ENCODE peak calls at places on chromosomes 5 and 9, in seven cellular contexts. One of them, this sample, is unnamed.

GRCh38 chr5:43268188-43268820 is 44.9 kb downstream of the HMGCS1 start:
- DNase-seq in tibial artery: no peak
- DNase-seq in NB4: no peak
- DNase-seq in body of pancreas: no peak
- DNase-seq in progenitor cell of endocrine pancreas: no peak
- DNase-seq in CD14-positive monocyte: no peak
- DNase-seq in endothelial cell: no peak
- DNase-seq in this sample: peak; percentile 88

GRCh38 chr5:60014331-60014730 is 120.8 kb upstream of the PDE4D start:
- DNase-seq in progenitor cell of endocrine pancreas: no peak
- DNase-seq in tibial artery: no peak
- DNase-seq in body of pancreas: no peak
- DNase-seq in CD14-positive monocyte: no peak
- DNase-seq in endothelial cell: no peak
- DNase-seq in NB4: no peak
- DNase-seq in this sample: no peak

GRCh38 chr5:88203977-88204735 is 64.5 kb downstream of the TMEM161B start:
- DNase-seq in CD14-positive monocyte: no peak
- DNase-seq in endothelial cell: no peak
- DNase-seq in tibial artery: no peak
- DNase-seq in body of pancreas: no peak
- DNase-seq in progenitor cell of endocrine pancreas: no peak
- DNase-seq in NB4: no peak
- DNase-seq in this sample: no peak

GRCh38 chr9:749712-750111 is 91.8 kb upstream of the DMRT1 start:
- DNase-seq in tibial artery: no peak
- DNase-seq in body of pancreas: no peak
- DNase-seq in NB4: peak; percentile 99
- DNase-seq in progenitor cell of endocrine pancreas: no peak
- DNase-seq in CD14-positive monocyte: no peak
- DNase-seq in endothelial cell: no peak
- DNase-seq in this sample: peak; percentile 37

GRCh38 chr5:95417971-95418370 is 26.8 kb downstream of the FAM81B start:
- DNase-seq in progenitor cell of endocrine pancreas: no peak
- DNase-seq in NB4: peak; percentile 1
- DNase-seq in CD14-positive monocyte: no peak
- DNase-seq in endothelial cell: no peak
- DNase-seq in body of pancreas: no peak
- DNase-seq in tibial artery: no peak
- DNase-seq in this sample: no peak

GRCh38 chr9:107541523-107541922 is 52.0 kb upstream of the KLF4 start:
- DNase-seq in NB4: no peak
- DNase-seq in body of pancreas: no peak
- DNase-seq in CD14-positive monocyte: no peak
- DNase-seq in progenitor cell of endocrine pancreas: no peak
- DNase-seq in tibial artery: no peak
- DNase-seq in endothelial cell: no peak
- DNase-seq in this sample: peak; percentile 78

GRCh38 chr5:66230551-66230950 is 86.5 kb downstream of the SREK1 start:
- DNase-seq in progenitor cell of endocrine pancreas: no peak
- DNase-seq in NB4: peak; percentile 29
- DNase-seq in endothelial cell: peak; percentile 24
- DNase-seq in body of pancreas: no peak
- DNase-seq in tibial artery: no peak
- DNase-seq in CD14-positive monocyte: no peak
- DNase-seq in this sample: no peak

GRCh38 chr5:136005371-136005770 is 23.4 kb upstream of the TGFBI start:
- DNase-seq in CD14-positive monocyte: no peak
- DNase-seq in body of pancreas: no peak
- DNase-seq in NB4: no peak
- DNase-seq in endothelial cell: no peak
- DNase-seq in tibial artery: no peak
- DNase-seq in progenitor cell of endocrine pancreas: no peak
- DNase-seq in this sample: no peak

GRCh38 chr5:588406-588995 is 23.6 kb upstream of the CEP72 start:
- DNase-seq in NB4: no peak
- DNase-seq in progenitor cell of endocrine pancreas: no peak
- DNase-seq in endothelial cell: no peak
- DNase-seq in tibial artery: peak; percentile 1
- DNase-seq in CD14-positive monocyte: no peak
- DNase-seq in body of pancreas: no peak
- DNase-seq in this sample: no peak

GRCh38 chr5:160262151-160262550 is 32.8 kb downstream of the FABP6 start:
- DNase-seq in body of pancreas: no peak
- DNase-seq in endothelial cell: no peak
- DNase-seq in progenitor cell of endocrine pancreas: no peak
- DNase-seq in tibial artery: no peak
- DNase-seq in NB4: peak; percentile 35
- DNase-seq in CD14-positive monocyte: no peak
- DNase-seq in this sample: no peak

GRCh38 chr5:1759378-1759970 is 40.2 kb downstream of the MRPL36 start:
- DNase-seq in tibial artery: no peak
- DNase-seq in progenitor cell of endocrine pancreas: no peak
- DNase-seq in endothelial cell: no peak
- DNase-seq in NB4: no peak
- DNase-seq in body of pancreas: no peak
- DNase-seq in CD14-positive monocyte: peak; percentile 17
- DNase-seq in this sample: no peak

DNA sequence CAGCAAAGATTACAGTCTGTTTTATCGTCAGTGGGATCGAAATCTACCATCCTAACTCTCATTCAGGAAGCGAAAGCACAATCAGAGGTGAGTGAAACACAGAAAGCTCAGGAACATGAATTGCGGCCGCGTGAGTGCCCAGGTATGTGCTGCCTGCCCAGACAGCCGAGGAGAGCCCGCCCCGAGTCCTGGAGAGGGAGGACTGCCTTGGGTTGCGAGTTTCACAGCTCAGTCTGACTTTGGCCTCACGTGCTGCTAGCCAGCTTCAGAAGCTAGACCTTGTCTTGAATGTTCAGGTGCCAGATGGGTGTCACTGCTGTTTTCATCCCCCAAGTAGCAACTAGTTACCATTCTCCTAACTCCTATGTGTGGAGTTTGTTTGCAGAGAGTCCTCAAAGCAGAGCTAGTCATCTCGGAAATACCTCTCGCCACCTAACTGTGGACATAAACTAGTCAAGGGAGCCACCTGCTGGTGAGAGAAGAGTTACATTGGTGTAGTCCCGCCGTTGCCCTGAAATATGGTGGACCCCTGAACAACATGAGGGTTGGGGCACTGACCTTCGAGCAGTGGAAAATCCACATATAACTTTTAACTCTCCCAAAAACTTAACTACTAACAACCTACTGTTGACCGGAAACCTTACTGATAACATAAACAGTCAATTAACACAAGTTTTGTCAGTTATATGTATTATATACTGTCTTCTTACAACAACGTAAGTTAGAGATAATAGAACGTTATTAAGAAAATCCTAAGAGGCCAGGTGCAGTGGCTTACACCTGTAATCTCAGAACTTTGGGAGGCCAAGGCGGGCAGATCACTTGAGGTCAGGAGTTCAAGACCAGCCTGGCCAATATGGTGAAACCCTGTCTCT is 80.9 kb downstream of the GOLPH3 start:
- DNase-seq in tibial artery: peak; percentile 64
- DNase-seq in NB4: peak; percentile 80
- DNase-seq in endothelial cell: peak; percentile 72
- DNase-seq in body of pancreas: peak; percentile 66
- DNase-seq in progenitor cell of endocrine pancreas: peak; percentile 52
- DNase-seq in CD14-positive monocyte: no peak
- DNase-seq in this sample: peak; percentile 82
- TF ChIP-seq CTCF in tibial artery: peak; percentile 60
- TF ChIP-seq CTCF in NB4: peak; percentile 75
- TF ChIP-seq CTCF in endothelial cell: peak; percentile 56
- TF ChIP-seq CTCF in body of pancreas: peak; percentile 80
- TF ChIP-seq CTCF in progenitor cell of endocrine pancreas: peak; percentile 78
- TF ChIP-seq CTCF in CD14-positive monocyte: peak; percentile 81
- TF ChIP-seq CTCF in this sample: peak; percentile 73

GRCh38 chr5:141150993-141151325 is 1.1 kb downstream of the PCDHB6 start:
- DNase-seq in endothelial cell: no peak
- DNase-seq in progenitor cell of endocrine pancreas: no peak
- DNase-seq in tibial artery: no peak
- DNase-seq in NB4: no peak
- DNase-seq in body of pancreas: no peak
- DNase-seq in CD14-positive monocyte: no peak
- DNase-seq in this sample: no peak

GRCh38 chr5:141150215-141150992 is 547 bp downstream of the PCDHB6 start:
- DNase-seq in tibial artery: no peak
- DNase-seq in CD14-positive monocyte: no peak
- DNase-seq in body of pancreas: no peak
- DNase-seq in NB4: no peak
- DNase-seq in progenitor cell of endocrine pancreas: no peak
- DNase-seq in endothelial cell: no peak
- DNase-seq in this sample: no peak

GRCh38 chr5:141149812-141150211 is at the start of gene PCDHB6:
- DNase-seq in endothelial cell: no peak
- DNase-seq in body of pancreas: no peak
- DNase-seq in NB4: peak; percentile 26
- DNase-seq in progenitor cell of endocrine pancreas: no peak
- DNase-seq in CD14-positive monocyte: no peak
- DNase-seq in tibial artery: no peak
- DNase-seq in this sample: no peak

DNA sequence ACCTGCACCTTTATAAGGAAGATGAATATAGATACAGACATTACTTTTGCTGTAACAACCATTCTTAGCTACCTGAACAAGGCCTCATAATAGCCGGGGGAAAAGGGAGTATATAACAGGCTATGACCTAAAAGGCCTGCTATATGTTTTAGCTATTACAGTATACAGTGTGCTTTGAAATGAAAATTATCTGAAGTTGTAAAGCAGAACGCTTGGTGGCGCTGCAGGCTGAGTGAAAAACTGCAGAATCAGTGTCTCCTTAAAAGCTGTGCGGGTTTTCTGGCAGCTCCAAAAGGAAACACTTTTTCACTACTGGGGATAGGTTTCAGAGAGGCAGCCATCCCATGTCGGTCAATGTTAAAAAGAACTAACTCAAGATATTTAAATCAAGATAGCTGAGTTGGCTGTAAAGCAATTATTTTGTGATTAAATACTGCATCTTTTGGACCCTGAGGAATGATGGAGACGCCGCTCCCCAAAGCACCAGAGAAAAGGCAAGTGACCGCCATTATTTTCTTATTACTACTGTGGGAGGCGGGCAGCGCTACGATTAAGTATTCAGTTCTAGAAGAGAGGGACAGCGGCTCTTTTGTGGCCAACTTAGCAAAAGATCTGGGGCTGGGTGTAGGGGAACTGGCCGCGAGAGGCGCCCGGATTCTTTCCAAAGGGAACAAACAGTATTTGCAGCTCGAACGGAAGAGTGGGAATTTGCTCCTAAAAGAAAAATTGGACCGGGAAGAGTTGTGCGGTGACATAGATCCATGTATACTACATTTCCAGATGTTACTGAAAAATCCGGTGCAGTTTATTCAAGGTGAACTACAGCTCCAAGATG is 5.9 kb downstream of the PCDHB6 start:
- DNase-seq in NB4: peak; percentile 23
- DNase-seq in CD14-positive monocyte: no peak
- DNase-seq in progenitor cell of endocrine pancreas: no peak
- DNase-seq in tibial artery: no peak
- DNase-seq in endothelial cell: peak; percentile 44
- DNase-seq in body of pancreas: no peak
- DNase-seq in this sample: no peak
- TF ChIP-seq CTCF in NB4: peak; percentile 43
- TF ChIP-seq CTCF in CD14-positive monocyte: no peak
- TF ChIP-seq CTCF in progenitor cell of endocrine pancreas: no peak
- TF ChIP-seq CTCF in tibial artery: no peak
- TF ChIP-seq CTCF in endothelial cell: peak; percentile 79
- TF ChIP-seq CTCF in body of pancreas: no peak
- TF ChIP-seq CTCF in this sample: no peak

GRCh38 chr9:93451762-93452709 is 551 bp downstream of the FAM120A start:
- DNase-seq in progenitor cell of endocrine pancreas: peak; percentile 32
- DNase-seq in endothelial cell: peak; percentile 58
- DNase-seq in NB4: peak; percentile 65
- DNase-seq in body of pancreas: peak; percentile 63
- DNase-seq in CD14-positive monocyte: peak; percentile 49
- DNase-seq in tibial artery: peak; percentile 29
- DNase-seq in this sample: peak; percentile 67
- TF ChIP-seq CTCF in progenitor cell of endocrine pancreas: peak; percentile 42
- TF ChIP-seq CTCF in endothelial cell: no peak
- TF ChIP-seq CTCF in NB4: no peak
- TF ChIP-seq CTCF in body of pancreas: peak; percentile 45
- TF ChIP-seq CTCF in CD14-positive monocyte: no peak
- TF ChIP-seq CTCF in tibial artery: peak; percentile 15
- TF ChIP-seq CTCF in this sample: peak; percentile 4

GRCh38 chr9:124295097-124295794 is 37.5 kb downstream of the NEK6 start:
- DNase-seq in endothelial cell: no peak
- DNase-seq in body of pancreas: no peak
- DNase-seq in progenitor cell of endocrine pancreas: no peak
- DNase-seq in tibial artery: no peak
- DNase-seq in CD14-positive monocyte: no peak
- DNase-seq in NB4: no peak
- DNase-seq in this sample: peak; percentile 78

GRCh38 chr9:124292696-124293593 is 35.2 kb downstream of the NEK6 start:
- DNase-seq in body of pancreas: no peak
- DNase-seq in NB4: no peak
- DNase-seq in endothelial cell: no peak
- DNase-seq in progenitor cell of endocrine pancreas: no peak
- DNase-seq in CD14-positive monocyte: no peak
- DNase-seq in tibial artery: no peak
- DNase-seq in this sample: no peak

GRCh38 chr9:124291801-124292396 is 34.1 kb downstream of the NEK6 start:
- DNase-seq in CD14-positive monocyte: peak; percentile 60
- DNase-seq in endothelial cell: no peak
- DNase-seq in tibial artery: no peak
- DNase-seq in progenitor cell of endocrine pancreas: no peak
- DNase-seq in body of pancreas: no peak
- DNase-seq in NB4: peak; percentile 94
- DNase-seq in this sample: peak; percentile 89

GRCh38 chr9:124296094-124296493 is 38.3 kb downstream of the NEK6 start:
- DNase-seq in NB4: no peak
- DNase-seq in tibial artery: no peak
- DNase-seq in CD14-positive monocyte: no peak
- DNase-seq in endothelial cell: no peak
- DNase-seq in body of pancreas: no peak
- DNase-seq in progenitor cell of endocrine pancreas: no peak
- DNase-seq in this sample: no peak

GRCh38 chr9:124293712-124294504 is 36.2 kb downstream of the NEK6 start:
- DNase-seq in tibial artery: no peak
- DNase-seq in body of pancreas: no peak
- DNase-seq in NB4: no peak
- DNase-seq in CD14-positive monocyte: no peak
- DNase-seq in endothelial cell: no peak
- DNase-seq in progenitor cell of endocrine pancreas: no peak
- DNase-seq in this sample: no peak
- TF ChIP-seq CTCF in tibial artery: no peak
- TF ChIP-seq CTCF in body of pancreas: no peak
- TF ChIP-seq CTCF in NB4: no peak
- TF ChIP-seq CTCF in CD14-positive monocyte: no peak
- TF ChIP-seq CTCF in endothelial cell: no peak
- TF ChIP-seq CTCF in progenitor cell of endocrine pancreas: no peak
- TF ChIP-seq CTCF in this sample: no peak

This sample was measured in GM12865.